ENCODE peak calls at places on chromosomes 11 and 22, in five cellular contexts. One of them, this sample, is unnamed.

GRCh38 chr11:133966924-133967598 is 10.3 kb upstream of the IGSF9B start:
- DNase-seq in stimulated activated CD4-positive, alpha-beta T cell treated with anti-CD3 and anti-CD28 coated beads, Interleukin-2, amount 100 ng/mL, for 48 hours: peak
- DNase-seq in NCI-H748 treated with DMSO at 0.1 percent for 48 hours: no peak
- DNase-seq in activated T-helper 1 cell treated with Interleukin-2 at 50 U/mL for 16 hours: peak
- DNase-seq in ELF-1: peak
- DNase-seq in this sample: no peak

GRCh38 chr22:43860831-43861230 is 1.5 kb downstream of the SULT4A1 start:
- DNase-seq in NCI-H748 treated with DMSO at 0.1 percent for 48 hours: no peak
- DNase-seq in activated T-helper 1 cell treated with Interleukin-2 at 50 U/mL for 16 hours: no peak
- DNase-seq in ELF-1: peak
- DNase-seq in stimulated activated CD4-positive, alpha-beta T cell treated with anti-CD3 and anti-CD28 coated beads, Interleukin-2, amount 100 ng/mL, for 48 hours: no peak
- DNase-seq in this sample: no peak

GRCh38 chr11:122108192-122108799 is 7.7 kb downstream of the BLID start:
- DNase-seq in activated T-helper 1 cell treated with Interleukin-2 at 50 U/mL for 16 hours: no peak
- DNase-seq in NCI-H748 treated with DMSO at 0.1 percent for 48 hours: no peak
- DNase-seq in ELF-1: peak
- DNase-seq in stimulated activated CD4-positive, alpha-beta T cell treated with anti-CD3 and anti-CD28 coated beads, Interleukin-2, amount 100 ng/mL, for 48 hours: peak
- DNase-seq in this sample: no peak

GRCh38 chr22:36009085-36009484 is 19.5 kb downstream of the RBFOX2 start:
- DNase-seq in NCI-H748 treated with DMSO at 0.1 percent for 48 hours: no peak
- DNase-seq in activated T-helper 1 cell treated with Interleukin-2 at 50 U/mL for 16 hours: no peak
- DNase-seq in stimulated activated CD4-positive, alpha-beta T cell treated with anti-CD3 and anti-CD28 coated beads, Interleukin-2, amount 100 ng/mL, for 48 hours: no peak
- DNase-seq in ELF-1: no peak
- DNase-seq in this sample: no peak

GRCh38 chr11:69333906-69334305 is 40.0 kb downstream of the MYEOV start:
- DNase-seq in NCI-H748 treated with DMSO at 0.1 percent for 48 hours: no peak
- DNase-seq in stimulated activated CD4-positive, alpha-beta T cell treated with anti-CD3 and anti-CD28 coated beads, Interleukin-2, amount 100 ng/mL, for 48 hours: no peak
- DNase-seq in activated T-helper 1 cell treated with Interleukin-2 at 50 U/mL for 16 hours: no peak
- DNase-seq in ELF-1: no peak
- DNase-seq in this sample: no peak

GRCh38 chr11:114889464-114890065 is 211.2 kb downstream of the NXPE2 start:
- DNase-seq in stimulated activated CD4-positive, alpha-beta T cell treated with anti-CD3 and anti-CD28 coated beads, Interleukin-2, amount 100 ng/mL, for 48 hours: no peak
- DNase-seq in activated T-helper 1 cell treated with Interleukin-2 at 50 U/mL for 16 hours: no peak
- DNase-seq in NCI-H748 treated with DMSO at 0.1 percent for 48 hours: peak
- DNase-seq in ELF-1: no peak
- DNase-seq in this sample: no peak

GRCh38 chr11:76196849-76197248 is 9.5 kb downstream of the WNT11 start:
- DNase-seq in ELF-1: no peak
- DNase-seq in activated T-helper 1 cell treated with Interleukin-2 at 50 U/mL for 16 hours: no peak
- DNase-seq in stimulated activated CD4-positive, alpha-beta T cell treated with anti-CD3 and anti-CD28 coated beads, Interleukin-2, amount 100 ng/mL, for 48 hours: no peak
- DNase-seq in NCI-H748 treated with DMSO at 0.1 percent for 48 hours: no peak
- DNase-seq in this sample: no peak

GRCh38 chr22:44595841-44596341 is 97.9 kb upstream of the RTL6 start:
- DNase-seq in stimulated activated CD4-positive, alpha-beta T cell treated with anti-CD3 and anti-CD28 coated beads, Interleukin-2, amount 100 ng/mL, for 48 hours: no peak
- DNase-seq in NCI-H748 treated with DMSO at 0.1 percent for 48 hours: no peak
- DNase-seq in activated T-helper 1 cell treated with Interleukin-2 at 50 U/mL for 16 hours: no peak
- DNase-seq in ELF-1: peak
- DNase-seq in this sample: no peak

GRCh38 chr11:55707029-55707428 is 45.0 kb downstream of the OR4C6 start:
- DNase-seq in ELF-1: no peak
- DNase-seq in NCI-H748 treated with DMSO at 0.1 percent for 48 hours: peak
- DNase-seq in activated T-helper 1 cell treated with Interleukin-2 at 50 U/mL for 16 hours: no peak
- DNase-seq in stimulated activated CD4-positive, alpha-beta T cell treated with anti-CD3 and anti-CD28 coated beads, Interleukin-2, amount 100 ng/mL, for 48 hours: no peak
- DNase-seq in this sample: peak

GRCh38 chr11:26960265-26960664 is 33.6 kb upstream of the FIBIN start:
- DNase-seq in NCI-H748 treated with DMSO at 0.1 percent for 48 hours: no peak
- DNase-seq in ELF-1: no peak
- DNase-seq in activated T-helper 1 cell treated with Interleukin-2 at 50 U/mL for 16 hours: no peak
- DNase-seq in stimulated activated CD4-positive, alpha-beta T cell treated with anti-CD3 and anti-CD28 coated beads, Interleukin-2, amount 100 ng/mL, for 48 hours: no peak
- DNase-seq in this sample: no peak